ENCODE peak calls at places on chromosomes 7 and 10, in four cellular contexts. A, W, M and G are unnamed samples.

GRCh38 chr10:124649209-124649608 is 95.0 kb downstream of the FAM53B start:
- DNase-seq in A (no peak), W (peak), M (no peak), G (no peak)

GRCh38 chr10:79007843-79008319 is 60.9 kb upstream of the ZMIZ1 start:
- DNase-seq in A (no peak), W (no peak), M (peak), G (no peak)

GRCh38 chr7:143148050-143148449 is 16.2 kb downstream of the PIP start:
- DNase-seq in A (no peak), W (no peak), M (no peak), G (no peak)

GRCh38 chr10:119826777-119827176 is 45.9 kb downstream of the MCMBP start:
- DNase-seq in A (no peak), W (no peak), M (no peak), G (no peak)

GRCh38 chr10:121926669-121927360 is 1.0 kb downstream of the ATE1 start:
- DNase-seq in A (no peak), W (no peak), M (no peak), G (no peak)

GRCh38 chr7:31521336-31522010 is 7.6 kb downstream of the ITPRID1 start:
- DNase-seq in A (no peak), W (no peak), M (no peak), G (no peak)

GRCh38 chr7:134458806-134459698 is at the start of gene AKR1B1:
- DNase-seq in A (peak), W (peak), M (peak), G (peak)

GRCh38 chr7:106655703-106656498 is 5.1 kb downstream of the CCDC71L start:
- DNase-seq in A (no peak), W (no peak), M (no peak), G (no peak)

GRCh38 chr7:41256186-41256945 is 446.5 kb downstream of the INHBA start:
- DNase-seq in A (no peak), W (no peak), M (no peak), G (no peak)

GRCh38 chr10:52313350-52314006 is 603 bp upstream of the DKK1 start:
- DNase-seq in A (no peak), W (no peak), M (no peak), G (no peak)

GRCh38 chr10:109696981-109697775 is 226.1 kb downstream of the XPNPEP1 start:
- DNase-seq in A (no peak), W (no peak), M (no peak), G (peak)

GRCh38 chr10:131844546-131845084 is 56.2 kb upstream of the PPP2R2D start:
- DNase-seq in A (no peak), W (no peak), M (no peak), G (no peak)

GRCh38 chr10:75377869-75378268 is 23.7 kb downstream of the ZNF503 start:
- DNase-seq in A (no peak), W (no peak), M (no peak), G (no peak)

GRCh38 chr7:77542895-77543294 is 5.8 kb downstream of the PTPN12 start:
- DNase-seq in A (no peak), W (no peak), M (no peak), G (no peak)

GRCh38 chr10:3987142-3987974 is 202.3 kb upstream of the KLF6 start:
- DNase-seq in A (no peak), W (no peak), M (no peak), G (no peak)

GRCh38 chr10:24841530-24841929 is 110.9 kb downstream of the PRTFDC1 start:
- DNase-seq in A (no peak), W (no peak), M (no peak), G (no peak)

GRCh38 chr10:100020161-100020882 is 10.6 kb upstream of the DNMBP start:
- DNase-seq in A (no peak), W (no peak), M (no peak), G (peak)

GRCh38 chr7:31443457-31443856 is 70.4 kb upstream of the ITPRID1 start:
- DNase-seq in A (no peak), W (no peak), M (peak), G (peak)

GRCh38 chr10:30751678-30752331 is 122.3 kb upstream of the LYZL2 start:
- DNase-seq in A (peak), W (peak), M (peak), G (no peak)